ENCODE peak calls at places on chromosomes 11 and 22, in eight cellular contexts. Y is heart left ventricle, K is GM23338, L is Peyer's patch, D is mammary epithelial cell, Q is psoas muscle, P is kidney, C is iPS DF 6.9. A is an unnamed sample. For H3K4me1 and H3K36me3, the result is how much of the 10 kb centered on the place peaks cover.

GRCh38 chr11:34798985-34799384 is 117.2 kb downstream of the APIP start:
- DNase-seq in Q (no peak), P (no peak), Y (no peak), D (no peak), K (no peak), C (no peak), L (no peak), A (no peak)

GRCh38 chr11:96658436-96658835 is 268.6 kb downstream of the JRKL start:
- DNase-seq in L (no peak), D (no peak), P (no peak), C (no peak), Y (no peak), K (no peak), Q (no peak), A (no peak)

GRCh38 chr22:41197808-41198585 is 7.1 kb upstream of the L3MBTL2 start:
- DNase-seq in P (peak), K (peak), D (no peak), Q (no peak), L (peak), Y (no peak), C (no peak), A (peak)

GRCh38 chr11:5129457-5129877 is 8.7 kb downstream of the OR52A5 start:
- DNase-seq in Y (no peak), D (no peak), L (no peak), P (no peak), K (no peak), C (no peak), Q (no peak), A (no peak)

GRCh38 chr22:29370556-29370955 is 17.8 kb downstream of the AP1B1 start:
- DNase-seq in D (no peak), C (no peak), Q (no peak), P (no peak), Y (no peak), K (peak), L (no peak), A (no peak)

GRCh38 chr22:29203456-29203855 is 2.2 kb upstream of the EMID1 start:
- DNase-seq in D (no peak), P (peak), Q (no peak), Y (peak), L (no peak), C (no peak), K (no peak), A (no peak)

GRCh38 chr11:126186708-126187481 is 24.6 kb downstream of the RPUSD4 start:
- DNase-seq in L (no peak), P (no peak), D (no peak), Q (no peak), K (peak), C (no peak), Y (no peak), A (peak)

GRCh38 chr11:60842688-60843605 is 1.0 kb downstream of the CCDC86 start:
- DNase-seq in C (no peak), L (peak), D (no peak), Y (no peak), K (no peak), P (no peak), Q (no peak), A (no peak)

GRCh38 chr11:73359341-73359740 is 16.9 kb upstream of the RELT start:
- DNase-seq in P (peak), Y (peak), C (no peak), L (no peak), D (peak), K (no peak), Q (peak), A (no peak)

GRCh38 chr22:17266261-17266971 is 47.2 kb upstream of the ADA2 start:
- DNase-seq in K (peak), D (no peak), P (peak), C (no peak), L (peak), Q (no peak), Y (peak), A (peak)

GRCh38 chr22:45927059-45927458 is 49.9 kb downstream of the WNT7B start:
- DNase-seq in P (no peak), K (no peak), C (no peak), Y (no peak), Q (no peak), D (no peak), L (no peak), A (no peak)

GRCh38 chr11:128764617-128765095 is 70.8 kb downstream of the FLI1 start:
- DNase-seq in L (no peak), K (no peak), D (no peak), Q (no peak), P (peak), Y (no peak), C (no peak), A (no peak)

GRCh38 chr22:21593406-21594232 is 26.1 kb downstream of the UBE2L3 start:
- DNase-seq in Y (peak), Q (no peak), P (no peak), C (peak), K (peak), D (no peak), L (no peak), A (no peak)

GRCh38 chr11:11056749-11057471 is 199.1 kb upstream of the ZBED5 start:
- DNase-seq in C (no peak), Q (no peak), K (no peak), L (no peak), Y (no peak), P (no peak), D (no peak), A (no peak)

GRCh38 chr11:57205046-57205671 is 23.4 kb downstream of the LRRC55 start:
- DNase-seq in C (no peak), D (peak), L (no peak), Y (no peak), Q (no peak), K (peak), P (no peak), A (no peak)

GRCh38 chr11:121337740-121338272 is 45.2 kb downstream of the SC5D start:
- DNase-seq in D (no peak), Q (no peak), P (no peak), K (no peak), C (no peak), L (no peak), Y (no peak), A (no peak)

GRCh38 chr11:122398851-122399250 is 256.7 kb upstream of the UBASH3B start:
- DNase-seq in L (no peak), K (no peak), D (no peak), C (no peak), Y (no peak), P (no peak), Q (no peak), A (no peak)

GRCh38 chr22:43848366-43849171 is 13.7 kb downstream of the SULT4A1 start:
- DNase-seq in K (peak), D (no peak), P (peak), Q (no peak), L (peak), Y (peak), C (no peak), A (no peak)
- H3K4me1 ChIP-seq in K (under half), D (under half), P (under half), Q (under half), L (under half), Y (under half), C (under half), A (under half)

DNA sequence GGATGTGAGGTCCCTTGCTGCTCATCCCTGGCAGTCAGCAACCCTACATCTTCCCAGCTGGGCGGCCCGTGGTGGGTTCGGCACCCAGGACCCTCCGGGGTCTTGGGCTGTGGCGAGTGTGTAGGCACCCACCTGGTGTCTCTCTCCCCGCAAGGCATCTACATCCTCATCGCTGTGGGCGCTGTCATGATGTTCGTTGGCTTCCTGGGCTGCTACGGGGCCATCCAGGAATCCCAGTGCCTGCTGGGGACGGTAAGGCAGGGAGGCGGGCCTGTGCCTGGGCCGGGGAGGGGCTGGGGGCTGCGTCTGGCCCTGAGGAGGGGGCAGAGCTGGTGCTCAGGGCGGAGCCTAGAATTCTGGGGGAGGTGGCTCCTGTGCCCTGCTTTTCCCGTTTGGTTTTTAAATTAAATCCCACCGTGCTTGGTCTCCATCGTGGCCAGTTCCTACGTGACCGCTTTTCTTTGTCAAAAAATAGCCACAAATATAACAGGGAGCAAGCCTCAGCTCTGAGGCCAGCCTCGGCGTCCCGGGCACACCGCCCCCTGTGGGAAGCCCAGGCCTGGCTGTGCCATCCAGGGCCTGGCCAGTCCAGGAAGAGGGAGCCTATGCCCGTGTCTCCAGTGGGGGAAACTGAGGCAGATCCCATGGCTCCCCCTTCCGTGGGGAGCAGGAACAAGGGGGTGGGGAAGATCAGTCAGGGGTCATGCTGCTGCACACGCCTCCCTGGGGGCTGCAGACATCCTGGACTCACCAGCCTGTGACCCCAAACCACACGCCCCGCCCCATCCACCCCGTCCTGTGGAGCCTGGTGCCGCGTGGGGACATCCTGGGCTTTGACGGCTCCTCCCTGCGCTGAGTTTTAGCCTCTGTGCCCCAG is 6.4 kb upstream of the TSSC4 start:
- DNase-seq in D (no peak), P (peak), Y (no peak), Q (no peak), C (no peak), L (no peak), K (no peak), A (no peak)
- H3K36me3 ChIP-seq in D (under half), P (under half), Y (half or more), Q (under half), C (under half), L (under half), K (under half), A (half or more)

DNA sequence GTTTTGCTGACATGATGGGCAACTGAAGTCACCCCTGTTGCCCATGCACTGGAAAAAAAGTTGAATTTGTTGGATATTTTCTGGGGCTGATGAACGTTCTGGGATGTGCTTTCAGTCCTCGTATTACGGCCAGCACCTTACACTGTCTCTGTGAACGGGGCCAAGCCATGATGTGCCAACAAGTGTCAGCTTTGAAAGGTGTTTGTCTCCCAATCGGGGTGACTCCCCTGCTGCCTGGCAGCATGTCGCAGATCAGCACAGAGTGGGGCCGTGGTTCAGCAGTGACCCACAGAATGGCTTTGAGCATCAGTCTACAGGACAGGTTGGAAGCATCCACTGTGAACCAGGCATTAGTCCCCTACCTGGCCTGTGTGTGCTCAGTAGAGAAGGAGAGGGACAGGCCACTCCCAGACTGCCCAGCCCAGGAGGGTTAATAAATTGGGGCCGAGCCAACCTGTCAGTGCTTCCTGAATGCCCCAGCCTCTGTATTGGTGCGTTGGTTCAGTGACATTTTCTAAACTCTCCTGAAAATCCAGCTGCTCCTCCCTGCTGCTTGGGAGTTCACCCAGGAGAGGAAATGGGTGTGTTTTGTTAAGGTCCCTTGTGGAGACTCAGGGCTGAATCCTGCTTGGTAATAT is 50.8 kb upstream of the TTC12 start:
- DNase-seq in Y (no peak), D (no peak), P (no peak), L (no peak), C (no peak), Q (no peak), K (no peak), A (no peak)
- H3K4me1 ChIP-seq in Y (under half), D (under half), P (under half), L (under half), C (under half), Q (under half), K (under half), A (under half)

DNA sequence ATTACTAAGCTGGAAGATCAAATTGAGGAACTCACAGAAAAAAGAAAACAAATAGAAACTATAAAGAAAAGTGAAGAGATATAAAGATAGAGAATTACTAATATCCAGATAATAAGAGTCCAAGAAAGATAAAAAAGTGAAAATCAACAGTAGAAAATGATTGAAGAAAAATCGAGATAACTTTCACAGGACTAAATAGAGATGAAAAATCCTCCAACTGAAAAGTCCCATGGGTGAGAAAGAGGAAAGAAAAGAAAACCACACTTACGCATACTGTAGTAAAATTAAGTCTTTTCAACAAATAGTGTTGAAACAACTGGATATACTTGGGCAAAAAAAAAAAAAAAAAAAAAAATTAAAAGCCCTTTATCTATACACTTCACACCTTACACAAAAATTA is 60.0 kb downstream of the ENTHD1 start:
- DNase-seq in D (no peak), Q (no peak), Y (no peak), K (no peak), P (no peak), L (no peak), C (no peak), A (no peak)
- H3K36me3 ChIP-seq in D (under half), Q (under half), Y (under half), K (under half), P (under half), L (under half), C (under half), A (under half)

GRCh38 chr22:37182101-37182948 is 5.7 kb downstream of the C1QTNF6 start:
- DNase-seq in L (peak), Y (no peak), K (peak), C (no peak), Q (peak), P (peak), D (no peak), A (no peak)
- H3K4me1 ChIP-seq in L (under half), Y (under half), K (under half), C (under half), Q (under half), P (under half), D (under half), A (under half)

DNA sequence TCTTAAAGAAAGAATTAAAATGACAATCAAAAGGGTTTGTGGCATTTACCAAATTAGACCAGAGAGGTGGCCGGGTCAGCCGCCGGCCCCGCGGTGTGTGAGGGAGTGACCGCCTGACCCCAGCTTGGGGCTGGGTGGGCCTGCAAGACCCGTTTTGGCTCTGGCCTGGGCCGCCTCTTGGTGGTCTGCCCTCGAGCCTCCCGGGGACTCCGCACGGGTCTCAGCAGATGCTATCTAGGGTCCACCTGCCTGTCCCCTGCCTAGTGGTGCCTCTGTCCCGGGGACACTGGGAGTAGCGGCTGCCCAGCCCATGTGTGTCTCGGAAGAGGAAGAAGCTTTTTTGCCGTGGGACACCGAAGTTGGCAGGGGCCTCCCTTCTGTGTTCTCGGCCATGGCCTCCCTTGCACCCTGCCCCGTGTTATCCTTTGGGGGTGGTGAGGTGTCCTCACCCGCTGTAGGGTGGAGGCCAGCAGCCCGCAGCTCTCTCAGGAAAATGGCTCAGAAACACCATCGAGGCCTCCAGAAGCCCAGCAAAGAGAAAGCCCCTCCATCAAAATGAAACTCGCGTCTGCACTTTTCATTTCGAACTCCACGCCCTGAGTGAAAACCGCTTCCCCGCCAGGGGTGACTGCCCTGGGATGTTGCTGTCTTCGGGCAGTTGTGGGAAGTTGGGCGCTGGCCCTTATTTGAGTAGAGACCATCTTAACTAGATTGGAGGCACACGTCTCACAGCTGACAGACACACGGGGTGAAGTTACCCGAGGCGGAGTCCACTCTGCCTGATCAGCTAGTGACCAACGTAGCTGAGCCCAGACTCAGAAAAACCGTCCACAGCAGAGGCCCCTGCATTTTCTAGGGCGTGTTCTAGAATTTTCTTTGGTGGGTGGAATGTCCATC is 8.0 kb downstream of the CCND1 start:
- DNase-seq in K (no peak), C (no peak), D (no peak), P (peak), Q (no peak), L (peak), Y (peak), A (no peak)
- H3K36me3 ChIP-seq in K (under half), C (half or more), D (under half), P (under half), Q (under half), L (under half), Y (half or more), A (under half)

DNA sequence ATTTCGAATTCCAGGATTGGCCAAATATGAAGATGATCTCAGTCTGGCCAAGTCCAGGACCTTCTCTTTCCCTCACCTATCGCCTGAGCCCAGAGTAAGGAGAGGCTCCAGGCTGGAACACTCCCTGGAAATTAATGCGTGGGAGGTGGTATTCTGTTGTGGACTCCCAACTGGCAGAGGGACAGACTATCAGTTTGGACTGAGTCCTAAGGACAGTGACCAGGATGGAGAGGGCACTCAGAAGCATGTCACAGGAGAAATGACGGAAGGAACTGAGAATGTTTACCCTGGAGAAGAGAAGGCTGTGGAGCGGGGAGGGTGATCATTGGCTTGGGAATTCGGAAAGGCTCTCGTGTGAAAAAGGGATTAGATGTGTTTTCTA is 84.4 kb downstream of the RPL27A start:
- DNase-seq in P (no peak), L (no peak), Q (no peak), D (no peak), Y (no peak), K (no peak), C (no peak), A (no peak)
- H3K4me1 ChIP-seq in P (under half), L (under half), Q (under half), D (half or more), Y (under half), K (under half), C (under half), A (under half)

GRCh38 chr22:23053912-23054530 is 16.3 kb upstream of the GNAZ start:
- DNase-seq in D (no peak), K (no peak), Y (no peak), C (no peak), P (peak), L (peak), Q (no peak), A (no peak)
- H3K36me3 ChIP-seq in D (under half), K (under half), Y (under half), C (under half), P (under half), L (under half), Q (under half), A (under half)

GRCh38 chr22:27115816-27116256 is 458.4 kb downstream of the MIAT start:
- DNase-seq in C (no peak), Y (no peak), P (no peak), D (peak), K (no peak), Q (no peak), L (no peak), A (no peak)

GRCh38 chr22:27115410-27115809 is 458.0 kb downstream of the MIAT start:
- DNase-seq in K (no peak), Y (no peak), P (no peak), C (no peak), D (no peak), Q (no peak), L (no peak), A (no peak)

GRCh38 chr22:27112273-27112672 is 454.9 kb downstream of the MIAT start:
- DNase-seq in Q (no peak), Y (no peak), C (no peak), P (no peak), K (no peak), D (no peak), L (no peak), A (no peak)

GRCh38 chr22:27113211-27114030 is 456.0 kb downstream of the MIAT start:
- DNase-seq in Q (peak), Y (no peak), L (no peak), P (no peak), C (no peak), D (peak), K (no peak), A (no peak)

GRCh38 chr22:27114186-27114585 is 456.8 kb downstream of the MIAT start:
- DNase-seq in L (no peak), D (no peak), C (no peak), Y (no peak), P (no peak), K (no peak), Q (no peak), A (no peak)
- H3K4me1 ChIP-seq in L (under half), D (under half), C (under half), Y (under half), P (under half), K (under half), Q (under half), A (under half)

A was measured in naive thymus-derived CD4-positive, alpha-beta T cell.